ENCODE peak calls at places on chromosomes 12 and 14, in seven cellular contexts. K is sigmoid colon, P is Karpas-422, S is psoas muscle, T is astrocyte of the cerebellum, G is HFF-Myc, Z is NT2/D1. F is an unnamed sample.

GRCh38 chr14:87186745-87187144 is 806.2 kb downstream of the GALC start:
- DNase-seq in K (no peak), P (peak), S (no peak), T (no peak), G (no peak), Z (peak), F (no peak)

GRCh38 chr12:46402861-46403731 is 30.5 kb upstream of the SLC38A2 start:
- DNase-seq in K (no peak), P (no peak), S (no peak), T (no peak), G (no peak), Z (no peak), F (peak)

GRCh38 chr12:121579190-121579791 is 1.5 kb downstream of the KDM2B start:
- DNase-seq in K (peak), P (peak), S (peak), T (no peak), G (no peak), Z (no peak), F (no peak)

GRCh38 chr12:22312336-22312735 is 22.2 kb downstream of the ST8SIA1 start:
- DNase-seq in K (no peak), P (no peak), S (no peak), T (peak), G (no peak), Z (no peak), F (peak)

GRCh38 chr12:53805067-53805466 is 53.3 kb upstream of the CISTR start:
- DNase-seq in K (no peak), P (no peak), S (no peak), T (no peak), G (no peak), Z (no peak), F (peak)

GRCh38 chr12:124686885-124687694 is 119.7 kb upstream of the NCOR2 start:
- DNase-seq in K (no peak), P (no peak), S (no peak), T (no peak), G (no peak), Z (no peak), F (no peak)

GRCh38 chr12:14066021-14066420 is 84.6 kb upstream of the GRIN2B start:
- DNase-seq in K (no peak), P (no peak), S (no peak), T (no peak), G (no peak), Z (no peak), F (no peak)

GRCh38 chr12:62977879-62978278 is 42.9 kb upstream of the PPM1H start:
- DNase-seq in K (no peak), P (no peak), S (no peak), T (no peak), G (no peak), Z (no peak), F (no peak)

GRCh38 chr12:57896437-57897201 is 44.7 kb upstream of the ATP23 start:
- DNase-seq in K (peak), P (no peak), S (peak), T (no peak), G (no peak), Z (peak), F (no peak)

DNA sequence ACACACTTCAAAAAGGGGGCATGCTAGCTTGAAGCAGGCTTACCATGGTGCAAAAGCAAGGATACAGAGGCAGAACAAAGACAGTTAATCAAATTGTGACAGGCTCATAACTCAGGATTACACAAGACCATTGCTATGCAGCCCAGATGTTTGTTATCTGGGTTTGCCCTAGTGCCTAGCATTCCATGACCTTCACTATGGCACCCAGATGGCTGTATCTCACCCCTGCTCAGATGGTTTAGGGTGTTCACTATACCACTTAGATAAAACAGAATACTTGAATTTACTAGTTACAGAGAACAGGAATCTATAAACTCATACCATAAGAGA is 56.2 kb downstream of the SDR9C7 start:
- DNase-seq in K (no peak), P (peak), S (no peak), T (no peak), G (peak), Z (no peak), F (no peak)
- H3K4me3 ChIP-seq in K (no peak), P (no peak), S (no peak), T (no peak), G (no peak), Z (no peak), F (no peak)

DNA sequence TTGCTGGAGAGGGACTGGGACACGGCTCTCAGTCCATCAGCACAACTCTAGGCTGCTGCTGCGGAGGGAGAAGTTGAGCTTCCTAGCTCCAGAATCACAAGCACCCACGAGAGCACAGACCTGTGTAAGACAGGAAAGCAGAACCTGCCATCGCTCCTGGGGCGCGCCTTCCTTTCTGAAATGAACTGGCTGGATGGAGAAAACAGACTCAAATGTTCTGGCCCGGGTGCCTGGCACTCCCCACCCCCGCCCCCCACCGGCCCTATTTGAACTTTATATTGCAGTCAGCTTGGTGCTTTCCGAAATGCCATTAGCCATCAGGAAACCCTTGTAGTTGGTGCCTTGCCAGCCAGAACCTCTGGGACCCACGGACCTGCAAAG is 23.8 kb downstream of the MVK start:
- DNase-seq in K (no peak), P (no peak), S (no peak), T (no peak), G (no peak), Z (no peak), F (no peak)
- H3K4me3 ChIP-seq in K (no peak), P (no peak), S (no peak), T (no peak), G (no peak), Z (no peak), F (no peak)

GRCh38 chr14:61145258-61145902 is 135.8 kb downstream of the TMEM30B start:
- DNase-seq in K (no peak), P (no peak), S (no peak), T (peak), G (peak), Z (no peak), F (peak)
- H3K4me3 ChIP-seq in K (no peak), P (no peak), S (peak), T (no peak), G (no peak), Z (no peak), F (no peak)

DNA sequence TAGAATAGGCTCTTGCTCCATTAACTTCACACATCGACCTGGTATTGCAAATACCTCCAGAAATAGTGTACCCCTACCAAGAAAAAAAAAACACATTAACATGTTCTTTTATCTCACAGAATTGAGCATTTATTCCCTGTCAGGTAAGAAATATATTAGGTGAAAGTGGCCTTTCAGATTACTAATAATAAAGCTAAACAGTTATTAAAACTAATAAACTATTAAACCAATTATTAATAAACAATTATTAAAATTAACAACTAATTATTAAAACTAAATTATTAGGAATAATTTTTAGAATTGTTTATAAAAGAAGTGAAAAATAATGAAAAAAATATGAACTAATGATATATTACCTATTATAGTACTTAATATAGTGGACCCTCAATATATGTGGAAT is 7.2 kb upstream of the AK7 start:
- DNase-seq in K (no peak), P (no peak), S (no peak), T (no peak), G (no peak), Z (no peak), F (no peak)
- H3K4me3 ChIP-seq in K (no peak), P (no peak), S (no peak), T (no peak), G (no peak), Z (no peak), F (no peak)

GRCh38 chr12:114407566-114408411 is 1.8 kb upstream of the TBX5 start:
- DNase-seq in K (no peak), P (no peak), S (no peak), T (no peak), G (no peak), Z (no peak), F (no peak)

GRCh38 chr12:114408415-114408814 is 2.5 kb upstream of the TBX5 start:
- DNase-seq in K (no peak), P (no peak), S (no peak), T (no peak), G (no peak), Z (no peak), F (no peak)

GRCh38 chr12:114405449-114406271 is at the start of gene TBX5:
- DNase-seq in K (no peak), P (no peak), S (no peak), T (no peak), G (no peak), Z (no peak), F (no peak)

GRCh38 chr12:114406326-114407033 is 536 bp upstream of the TBX5 start:
- DNase-seq in K (no peak), P (no peak), S (no peak), T (no peak), G (no peak), Z (no peak), F (no peak)

GRCh38 chr12:114407034-114407420 is 1.1 kb upstream of the TBX5 start:
- DNase-seq in K (no peak), P (no peak), S (no peak), T (no peak), G (no peak), Z (no peak), F (no peak)
- H3K4me3 ChIP-seq in K (no peak), P (no peak), S (no peak), T (no peak), G (peak), Z (no peak), F (peak)

GRCh38 chr14:103941462-103941861 is 867 bp downstream of the RD3L start:
- DNase-seq in K (no peak), P (no peak), S (no peak), T (no peak), G (no peak), Z (no peak), F (no peak)
- H3K4me3 ChIP-seq in K (no peak), P (no peak), S (no peak), T (no peak), G (no peak), Z (no peak), F (no peak)

GRCh38 chr12:69330475-69331473 is 17.4 kb upstream of the LYZ start:
- DNase-seq in K (no peak), P (peak), S (no peak), T (no peak), G (no peak), Z (peak), F (no peak)
- H3K4me3 ChIP-seq in K (peak), P (peak), S (peak), T (peak), G (peak), Z (peak), F (peak)